ENCODE peak calls at places on chromosomes 7 and 10, in nine cellular contexts. One of them, this sample, is unnamed.
A peak's percentile ranks its signal among the peaks of the same experiment; 100 is the strongest.

GRCh38 chr7:122413339-122413738 is 108.8 kb upstream of the FEZF1 start:
- DNase-seq in ovary: no peak
- DNase-seq in cardiac fibroblast: no peak
- DNase-seq in psoas muscle: no peak
- DNase-seq in upper lobe of right lung: no peak
- DNase-seq in progenitor cell of endocrine pancreas: no peak
- DNase-seq in cardiac muscle cell: peak; percentile 32
- DNase-seq in H9: no peak
- DNase-seq in heart left ventricle: no peak
- DNase-seq in this sample: no peak

GRCh38 chr10:116111483-116112095 is 161.4 kb downstream of the GFRA1 start:
- DNase-seq in cardiac muscle cell: no peak
- DNase-seq in ovary: no peak
- DNase-seq in cardiac fibroblast: no peak
- DNase-seq in progenitor cell of endocrine pancreas: no peak
- DNase-seq in psoas muscle: no peak
- DNase-seq in H9: peak; percentile 30
- DNase-seq in upper lobe of right lung: no peak
- DNase-seq in heart left ventricle: no peak
- DNase-seq in this sample: no peak

GRCh38 chr7:128739990-128740682 is 977 bp downstream of the CALU start:
- DNase-seq in H9: no peak
- DNase-seq in ovary: no peak
- DNase-seq in psoas muscle: no peak
- DNase-seq in upper lobe of right lung: no peak
- DNase-seq in heart left ventricle: no peak
- DNase-seq in progenitor cell of endocrine pancreas: no peak
- DNase-seq in cardiac fibroblast: no peak
- DNase-seq in cardiac muscle cell: no peak
- DNase-seq in this sample: no peak

GRCh38 chr7:54252256-54253035 is 289.7 kb upstream of the VSTM2A start:
- DNase-seq in cardiac muscle cell: no peak
- DNase-seq in psoas muscle: no peak
- DNase-seq in progenitor cell of endocrine pancreas: no peak
- DNase-seq in cardiac fibroblast: no peak
- DNase-seq in heart left ventricle: no peak
- DNase-seq in H9: no peak
- DNase-seq in ovary: no peak
- DNase-seq in upper lobe of right lung: no peak
- DNase-seq in this sample: peak; percentile 3

GRCh38 chr10:88881922-88882645 is 2.0 kb downstream of the STAMBPL1 start:
- DNase-seq in upper lobe of right lung: no peak
- DNase-seq in H9: no peak
- DNase-seq in ovary: no peak
- DNase-seq in heart left ventricle: no peak
- DNase-seq in psoas muscle: no peak
- DNase-seq in progenitor cell of endocrine pancreas: no peak
- DNase-seq in cardiac fibroblast: no peak
- DNase-seq in cardiac muscle cell: no peak
- DNase-seq in this sample: no peak

GRCh38 chr10:116742367-116743265 is at the start of gene HSPA12A:
- DNase-seq in upper lobe of right lung: peak; percentile 89
- DNase-seq in progenitor cell of endocrine pancreas: peak; percentile 69
- DNase-seq in H9: peak; percentile 74
- DNase-seq in psoas muscle: peak; percentile 87
- DNase-seq in ovary: peak; percentile 88
- DNase-seq in cardiac muscle cell: peak; percentile 89
- DNase-seq in heart left ventricle: peak; percentile 86
- DNase-seq in cardiac fibroblast: peak; percentile 82
- DNase-seq in this sample: peak; percentile 80

GRCh38 chr7:156064921-156065386 is 252.7 kb upstream of the SHH start:
- DNase-seq in ovary: no peak
- DNase-seq in cardiac fibroblast: no peak
- DNase-seq in progenitor cell of endocrine pancreas: no peak
- DNase-seq in H9: no peak
- DNase-seq in cardiac muscle cell: no peak
- DNase-seq in upper lobe of right lung: no peak
- DNase-seq in psoas muscle: no peak
- DNase-seq in heart left ventricle: no peak
- DNase-seq in this sample: no peak

GRCh38 chr10:12707461-12708185 is 293.9 kb downstream of the CCDC3 start:
- DNase-seq in heart left ventricle: no peak
- DNase-seq in cardiac muscle cell: peak; percentile 62
- DNase-seq in cardiac fibroblast: peak; percentile 90
- DNase-seq in progenitor cell of endocrine pancreas: peak; percentile 33
- DNase-seq in H9: peak; percentile 42
- DNase-seq in upper lobe of right lung: no peak
- DNase-seq in psoas muscle: no peak
- DNase-seq in ovary: peak; percentile 52
- DNase-seq in this sample: peak; percentile 90

GRCh38 chr7:114620208-114620607 is 205.6 kb downstream of the FOXP2 start:
- DNase-seq in progenitor cell of endocrine pancreas: no peak
- DNase-seq in ovary: no peak
- DNase-seq in cardiac muscle cell: peak; percentile 8
- DNase-seq in heart left ventricle: no peak
- DNase-seq in upper lobe of right lung: no peak
- DNase-seq in psoas muscle: no peak
- DNase-seq in cardiac fibroblast: no peak
- DNase-seq in H9: no peak
- DNase-seq in this sample: no peak

GRCh38 chr7:112199035-112199655 is 7.1 kb downstream of the DOCK4 start:
- DNase-seq in psoas muscle: no peak
- DNase-seq in cardiac fibroblast: peak; percentile 67
- DNase-seq in upper lobe of right lung: no peak
- DNase-seq in progenitor cell of endocrine pancreas: no peak
- DNase-seq in heart left ventricle: no peak
- DNase-seq in ovary: no peak
- DNase-seq in cardiac muscle cell: no peak
- DNase-seq in H9: no peak
- DNase-seq in this sample: peak; percentile 55

GRCh38 chr10:28300027-28300426 is 2.8 kb downstream of the MPP7 start:
- DNase-seq in upper lobe of right lung: no peak
- DNase-seq in cardiac fibroblast: no peak
- DNase-seq in cardiac muscle cell: no peak
- DNase-seq in ovary: no peak
- DNase-seq in progenitor cell of endocrine pancreas: no peak
- DNase-seq in psoas muscle: no peak
- DNase-seq in H9: no peak
- DNase-seq in heart left ventricle: no peak
- DNase-seq in this sample: no peak

GRCh38 chr10:75104842-75105241 is 6.6 kb upstream of the SAMD8 start:
- DNase-seq in upper lobe of right lung: no peak
- DNase-seq in heart left ventricle: no peak
- DNase-seq in cardiac fibroblast: no peak
- DNase-seq in cardiac muscle cell: no peak
- DNase-seq in H9: no peak
- DNase-seq in ovary: no peak
- DNase-seq in progenitor cell of endocrine pancreas: no peak
- DNase-seq in psoas muscle: no peak
- DNase-seq in this sample: no peak

GRCh38 chr7:5248201-5248885 is 34.4 kb upstream of the SLC29A4 start:
- DNase-seq in heart left ventricle: peak; percentile 74
- DNase-seq in H9: no peak
- DNase-seq in cardiac muscle cell: no peak
- DNase-seq in ovary: peak; percentile 90
- DNase-seq in progenitor cell of endocrine pancreas: no peak
- DNase-seq in psoas muscle: peak; percentile 73
- DNase-seq in upper lobe of right lung: no peak
- DNase-seq in cardiac fibroblast: peak; percentile 78
- DNase-seq in this sample: peak; percentile 37

GRCh38 chr10:121137533-121137932 is 286.4 kb downstream of the WDR11 start:
- DNase-seq in cardiac muscle cell: no peak
- DNase-seq in H9: no peak
- DNase-seq in psoas muscle: no peak
- DNase-seq in upper lobe of right lung: no peak
- DNase-seq in heart left ventricle: no peak
- DNase-seq in progenitor cell of endocrine pancreas: no peak
- DNase-seq in ovary: no peak
- DNase-seq in cardiac fibroblast: no peak
- DNase-seq in this sample: no peak

GRCh38 chr10:99619090-99619800 is 994 bp downstream of the SLC25A28 start:
- DNase-seq in cardiac fibroblast: no peak
- DNase-seq in upper lobe of right lung: no peak
- DNase-seq in heart left ventricle: no peak
- DNase-seq in psoas muscle: no peak
- DNase-seq in progenitor cell of endocrine pancreas: no peak
- DNase-seq in cardiac muscle cell: no peak
- DNase-seq in ovary: no peak
- DNase-seq in H9: no peak
- DNase-seq in this sample: peak; percentile 33

GRCh38 chr10:75181073-75181472 is 29.5 kb upstream of the VDAC2 start:
- DNase-seq in cardiac fibroblast: no peak
- DNase-seq in ovary: no peak
- DNase-seq in progenitor cell of endocrine pancreas: no peak
- DNase-seq in cardiac muscle cell: no peak
- DNase-seq in psoas muscle: no peak
- DNase-seq in upper lobe of right lung: no peak
- DNase-seq in heart left ventricle: no peak
- DNase-seq in H9: no peak
- DNase-seq in this sample: no peak

GRCh38 chr7:44221231-44221791 is 20.5 kb downstream of the YKT6 start:
- DNase-seq in ovary: no peak
- DNase-seq in psoas muscle: peak; percentile 44
- DNase-seq in cardiac muscle cell: no peak
- DNase-seq in heart left ventricle: peak; percentile 62
- DNase-seq in H9: no peak
- DNase-seq in cardiac fibroblast: peak; percentile 19
- DNase-seq in progenitor cell of endocrine pancreas: no peak
- DNase-seq in upper lobe of right lung: peak; percentile 47
- DNase-seq in this sample: no peak

GRCh38 chr10:86103391-86104101 is 263.0 kb downstream of the GRID1 start:
- DNase-seq in cardiac muscle cell: no peak
- DNase-seq in upper lobe of right lung: no peak
- DNase-seq in H9: no peak
- DNase-seq in cardiac fibroblast: no peak
- DNase-seq in psoas muscle: no peak
- DNase-seq in ovary: no peak
- DNase-seq in progenitor cell of endocrine pancreas: no peak
- DNase-seq in heart left ventricle: no peak
- DNase-seq in this sample: no peak

GRCh38 chr10:78891741-78892140 is 177.0 kb upstream of the ZMIZ1 start:
- DNase-seq in psoas muscle: no peak
- DNase-seq in progenitor cell of endocrine pancreas: no peak
- DNase-seq in ovary: no peak
- DNase-seq in upper lobe of right lung: no peak
- DNase-seq in cardiac muscle cell: no peak
- DNase-seq in heart left ventricle: no peak
- DNase-seq in H9: no peak
- DNase-seq in cardiac fibroblast: no peak
- DNase-seq in this sample: no peak

DNA sequence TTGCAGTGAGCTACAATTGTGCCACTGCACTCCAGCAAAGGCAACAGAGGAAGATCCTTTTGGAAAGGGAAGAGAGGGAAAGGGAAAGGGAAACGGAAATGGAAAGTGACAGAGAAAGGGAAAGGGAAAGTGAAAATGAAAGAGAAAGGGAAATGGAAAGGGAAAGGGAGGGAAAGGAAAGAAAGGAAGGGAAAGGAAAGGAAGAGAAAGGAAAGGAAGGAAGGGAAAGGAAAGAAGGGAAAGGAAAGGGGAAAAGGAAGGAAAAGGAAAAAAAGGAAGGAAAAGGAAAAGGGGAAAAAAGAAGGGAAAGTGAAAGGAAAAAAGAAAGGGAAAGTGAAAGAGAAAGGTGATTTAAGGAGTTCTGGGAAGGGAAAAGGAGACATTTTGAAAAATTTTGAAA is 2.4 kb upstream of the ZC3HAV1 start:
- DNase-seq in heart left ventricle: no peak
- DNase-seq in H9: no peak
- DNase-seq in psoas muscle: no peak
- DNase-seq in cardiac fibroblast: no peak
- DNase-seq in ovary: no peak
- DNase-seq in cardiac muscle cell: no peak
- DNase-seq in upper lobe of right lung: no peak
- DNase-seq in progenitor cell of endocrine pancreas: no peak
- DNase-seq in this sample: no peak
- TF ChIP-seq CTCF in heart left ventricle: no peak
- TF ChIP-seq CTCF in H9: no peak
- TF ChIP-seq CTCF in psoas muscle: no peak
- TF ChIP-seq CTCF in cardiac fibroblast: no peak
- TF ChIP-seq CTCF in ovary: no peak
- TF ChIP-seq CTCF in cardiac muscle cell: no peak
- TF ChIP-seq CTCF in upper lobe of right lung: no peak
- TF ChIP-seq CTCF in progenitor cell of endocrine pancreas: no peak
- TF ChIP-seq CTCF in this sample: no peak

GRCh38 chr7:45891462-45892402 is 3.4 kb downstream of the IGFBP1 start:
- DNase-seq in upper lobe of right lung: no peak
- DNase-seq in H9: no peak
- DNase-seq in psoas muscle: no peak
- DNase-seq in progenitor cell of endocrine pancreas: no peak
- DNase-seq in cardiac fibroblast: no peak
- DNase-seq in heart left ventricle: no peak
- DNase-seq in ovary: no peak
- DNase-seq in cardiac muscle cell: no peak
- DNase-seq in this sample: no peak
- TF ChIP-seq CTCF in upper lobe of right lung: no peak
- TF ChIP-seq CTCF in H9: no peak
- TF ChIP-seq CTCF in psoas muscle: no peak
- TF ChIP-seq CTCF in progenitor cell of endocrine pancreas: peak; percentile 6
- TF ChIP-seq CTCF in cardiac fibroblast: no peak
- TF ChIP-seq CTCF in heart left ventricle: no peak
- TF ChIP-seq CTCF in ovary: no peak
- TF ChIP-seq CTCF in cardiac muscle cell: no peak
- TF ChIP-seq CTCF in this sample: no peak

GRCh38 chr10:24000271-24000813 is 208.6 kb upstream of the KIAA1217 start:
- DNase-seq in ovary: no peak
- DNase-seq in H9: no peak
- DNase-seq in cardiac muscle cell: no peak
- DNase-seq in progenitor cell of endocrine pancreas: no peak
- DNase-seq in upper lobe of right lung: no peak
- DNase-seq in cardiac fibroblast: no peak
- DNase-seq in heart left ventricle: no peak
- DNase-seq in psoas muscle: no peak
- DNase-seq in this sample: no peak

GRCh38 chr10:23999445-23999844 is 209.5 kb upstream of the KIAA1217 start:
- DNase-seq in H9: no peak
- DNase-seq in cardiac fibroblast: no peak
- DNase-seq in heart left ventricle: no peak
- DNase-seq in psoas muscle: no peak
- DNase-seq in upper lobe of right lung: no peak
- DNase-seq in cardiac muscle cell: no peak
- DNase-seq in progenitor cell of endocrine pancreas: no peak
- DNase-seq in ovary: no peak
- DNase-seq in this sample: no peak

GRCh38 chr10:23994459-23995046 is 214.4 kb upstream of the KIAA1217 start:
- DNase-seq in ovary: peak; percentile 57
- DNase-seq in H9: peak; percentile 62
- DNase-seq in progenitor cell of endocrine pancreas: peak; percentile 55
- DNase-seq in heart left ventricle: no peak
- DNase-seq in cardiac fibroblast: peak; percentile 63
- DNase-seq in cardiac muscle cell: peak; percentile 78
- DNase-seq in psoas muscle: peak; percentile 67
- DNase-seq in upper lobe of right lung: no peak
- DNase-seq in this sample: peak; percentile 57
- TF ChIP-seq CTCF in ovary: peak; percentile 88
- TF ChIP-seq CTCF in H9: peak; percentile 89
- TF ChIP-seq CTCF in progenitor cell of endocrine pancreas: peak; percentile 91
- TF ChIP-seq CTCF in heart left ventricle: peak; percentile 93
- TF ChIP-seq CTCF in cardiac fibroblast: peak; percentile 91
- TF ChIP-seq CTCF in cardiac muscle cell: peak; percentile 87
- TF ChIP-seq CTCF in psoas muscle: peak; percentile 93
- TF ChIP-seq CTCF in upper lobe of right lung: peak; percentile 82
- TF ChIP-seq CTCF in this sample: peak; percentile 90

GRCh38 chr7:45938626-45939302 is 17.7 kb upstream of the IGFBP3 start:
- DNase-seq in H9: peak; percentile 74
- DNase-seq in psoas muscle: no peak
- DNase-seq in heart left ventricle: no peak
- DNase-seq in progenitor cell of endocrine pancreas: no peak
- DNase-seq in ovary: no peak
- DNase-seq in upper lobe of right lung: no peak
- DNase-seq in cardiac fibroblast: no peak
- DNase-seq in cardiac muscle cell: peak; percentile 22
- DNase-seq in this sample: no peak
- TF ChIP-seq CTCF in H9: peak; percentile 75
- TF ChIP-seq CTCF in psoas muscle: no peak
- TF ChIP-seq CTCF in heart left ventricle: no peak
- TF ChIP-seq CTCF in progenitor cell of endocrine pancreas: peak; percentile 62
- TF ChIP-seq CTCF in ovary: no peak
- TF ChIP-seq CTCF in upper lobe of right lung: no peak
- TF ChIP-seq CTCF in cardiac fibroblast: peak; percentile 14
- TF ChIP-seq CTCF in cardiac muscle cell: no peak
- TF ChIP-seq CTCF in this sample: no peak

This sample was measured in fibroblast of mammary gland.